ENCODE peak calls at places on chromosomes 6 and 20, in seven cellular contexts. One of them, this sample, is unnamed.

GRCh38 chr6:19301980-19302379 is 535.2 kb upstream of the ID4 start:
- DNase-seq in Kasumi-1: no peak
- DNase-seq in lung microvascular endothelial cell: no peak
- DNase-seq in skeletal muscle cell: peak
- DNase-seq in cardiac muscle cell: no peak
- DNase-seq in HepG2: no peak
- DNase-seq in psoas muscle: no peak
- DNase-seq in this sample: no peak

GRCh38 chr6:165959627-165960026 is 208.0 kb downstream of the TBXT start:
- DNase-seq in Kasumi-1: no peak
- DNase-seq in lung microvascular endothelial cell: no peak
- DNase-seq in skeletal muscle cell: no peak
- DNase-seq in cardiac muscle cell: no peak
- DNase-seq in HepG2: no peak
- DNase-seq in psoas muscle: no peak
- DNase-seq in this sample: no peak

GRCh38 chr6:117907600-117908245 is 659 bp downstream of the SLC35F1 start:
- DNase-seq in Kasumi-1: no peak
- DNase-seq in lung microvascular endothelial cell: no peak
- DNase-seq in skeletal muscle cell: no peak
- DNase-seq in cardiac muscle cell: peak
- DNase-seq in HepG2: no peak
- DNase-seq in psoas muscle: no peak
- DNase-seq in this sample: no peak

GRCh38 chr6:148887181-148887580 is 140.4 kb downstream of the UST start:
- DNase-seq in Kasumi-1: no peak
- DNase-seq in lung microvascular endothelial cell: no peak
- DNase-seq in skeletal muscle cell: no peak
- DNase-seq in cardiac muscle cell: no peak
- DNase-seq in HepG2: no peak
- DNase-seq in psoas muscle: no peak
- DNase-seq in this sample: no peak

GRCh38 chr6:52995913-52996685 is 1.0 kb upstream of the GSTA4 start:
- DNase-seq in Kasumi-1: peak
- DNase-seq in lung microvascular endothelial cell: peak
- DNase-seq in skeletal muscle cell: peak
- DNase-seq in cardiac muscle cell: peak
- DNase-seq in HepG2: peak
- DNase-seq in psoas muscle: peak
- DNase-seq in this sample: peak

GRCh38 chr6:72422126-72422680 is 199.7 kb upstream of the KCNQ5 start:
- DNase-seq in Kasumi-1: no peak
- DNase-seq in lung microvascular endothelial cell: no peak
- DNase-seq in skeletal muscle cell: no peak
- DNase-seq in cardiac muscle cell: no peak
- DNase-seq in HepG2: no peak
- DNase-seq in psoas muscle: no peak
- DNase-seq in this sample: no peak

GRCh38 chr20:51383891-51384510 is 158.5 kb downstream of the NFATC2 start:
- DNase-seq in Kasumi-1: no peak
- DNase-seq in lung microvascular endothelial cell: peak
- DNase-seq in skeletal muscle cell: no peak
- DNase-seq in cardiac muscle cell: no peak
- DNase-seq in HepG2: no peak
- DNase-seq in psoas muscle: no peak
- DNase-seq in this sample: no peak

GRCh38 chr20:35368616-35369423 is 43.0 kb downstream of the UQCC1 start:
- DNase-seq in Kasumi-1: peak
- DNase-seq in lung microvascular endothelial cell: peak
- DNase-seq in skeletal muscle cell: no peak
- DNase-seq in cardiac muscle cell: peak
- DNase-seq in HepG2: no peak
- DNase-seq in psoas muscle: peak
- DNase-seq in this sample: peak

GRCh38 chr20:59561228-59561605 is 43.1 kb upstream of the PHACTR3 start:
- DNase-seq in Kasumi-1: no peak
- DNase-seq in lung microvascular endothelial cell: no peak
- DNase-seq in skeletal muscle cell: no peak
- DNase-seq in cardiac muscle cell: no peak
- DNase-seq in HepG2: no peak
- DNase-seq in psoas muscle: no peak
- DNase-seq in this sample: no peak

GRCh38 chr6:123956492-123957139 is 153.0 kb downstream of the NKAIN2 start:
- DNase-seq in Kasumi-1: no peak
- DNase-seq in lung microvascular endothelial cell: no peak
- DNase-seq in skeletal muscle cell: no peak
- DNase-seq in cardiac muscle cell: no peak
- DNase-seq in HepG2: no peak
- DNase-seq in psoas muscle: no peak
- DNase-seq in this sample: no peak

GRCh38 chr6:139154885-139155547 is 20.1 kb downstream of the HECA start:
- DNase-seq in Kasumi-1: no peak
- DNase-seq in lung microvascular endothelial cell: no peak
- DNase-seq in skeletal muscle cell: no peak
- DNase-seq in cardiac muscle cell: no peak
- DNase-seq in HepG2: no peak
- DNase-seq in psoas muscle: no peak
- DNase-seq in this sample: no peak

GRCh38 chr6:39451831-39452230 is 129.3 kb upstream of the KCNK16 start:
- DNase-seq in Kasumi-1: no peak
- DNase-seq in lung microvascular endothelial cell: no peak
- DNase-seq in skeletal muscle cell: no peak
- DNase-seq in cardiac muscle cell: no peak
- DNase-seq in HepG2: no peak
- DNase-seq in psoas muscle: no peak
- DNase-seq in this sample: no peak